ENCODE peak calls at places on chromosomes 3 and 15, in six cellular contexts. U, K, S, R, X and D are unnamed samples.

GRCh38 chr15:98906712-98907083 is 100.9 kb downstream of the PGPEP1L start:
- DNase-seq in S (no peak), X (no peak), R (no peak), U (no peak), K (no peak), D (no peak)

GRCh38 chr3:142609136-142609535 is 12.9 kb downstream of the PLS1 start:
- DNase-seq in X (no peak), U (no peak), K (no peak), R (no peak), S (no peak), D (no peak)

GRCh38 chr15:68797157-68797556 is 23.5 kb downstream of the ANP32A start:
- DNase-seq in U (no peak), K (no peak), R (no peak), X (no peak), S (no peak), D (no peak)

GRCh38 chr3:24838533-24838932 is 343.9 kb upstream of the THRB start:
- DNase-seq in S (no peak), X (no peak), U (no peak), R (no peak), K (no peak), D (no peak)

GRCh38 chr3:176872771-176873209 is 324.5 kb downstream of the TBL1XR1 start:
- DNase-seq in S (no peak), R (peak; percentile 7), K (peak; percentile 28), U (peak; percentile 50), X (no peak), D (peak; percentile 50)

GRCh38 chr3:79724206-79724605 is 43.6 kb downstream of the ROBO1 start:
- DNase-seq in U (no peak), X (no peak), R (no peak), S (no peak), K (no peak), D (no peak)

GRCh38 chr3:46396129-46396528 is 10.7 kb downstream of the CCR5AS start:
- DNase-seq in R (no peak), S (no peak), X (no peak), K (no peak), U (no peak), D (no peak)

GRCh38 chr3:30680789-30681188 is 74.4 kb downstream of the TGFBR2 start:
- DNase-seq in U (no peak), S (no peak), R (no peak), X (no peak), K (no peak), D (no peak)

GRCh38 chr3:187742351-187743171 is 2.7 kb downstream of the BCL6 start:
- DNase-seq in R (no peak), U (no peak), X (no peak), S (no peak), K (no peak), D (peak; percentile 39)

GRCh38 chr3:128932516-128933212 is 53.2 kb downstream of the ACAD9 start:
- DNase-seq in K (no peak), U (no peak), S (no peak), X (no peak), R (no peak), D (no peak)

GRCh38 chr3:72114773-72115172 is 329.8 kb upstream of the PROK2 start:
- DNase-seq in S (no peak), X (no peak), U (no peak), K (no peak), R (no peak), D (no peak)

GRCh38 chr3:46946856-46947544 is 29.5 kb downstream of the CCDC12 start:
- DNase-seq in S (no peak), U (peak; percentile 32), X (no peak), K (peak; percentile 52), R (peak; percentile 12), D (peak; percentile 67)

GRCh38 chr15:32979710-32980109 is 214.8 kb downstream of the FMN1 start:
- DNase-seq in X (no peak), R (no peak), K (no peak), S (no peak), U (no peak), D (no peak)

GRCh38 chr3:62329970-62330369 is 43.4 kb downstream of the FEZF2 start:
- DNase-seq in X (no peak), S (no peak), K (no peak), R (no peak), U (no peak), D (no peak)

GRCh38 chr3:186783070-186783730 is at the start of gene EIF4A2:
- DNase-seq in S (peak; percentile 80), K (peak; percentile 83), X (peak; percentile 93), R (peak; percentile 86), U (peak; percentile 91), D (peak; percentile 92)

GRCh38 chr3:55481067-55481917 is 5.8 kb downstream of the WNT5A start:
- DNase-seq in X (no peak), U (no peak), R (no peak), K (no peak), S (no peak), D (no peak)

GRCh38 chr15:45496658-45497057 is 25.9 kb downstream of the SLC30A4 start:
- DNase-seq in U (no peak), R (no peak), X (no peak), S (no peak), K (no peak), D (no peak)

GRCh38 chr3:171248426-171249115 is 211.6 kb downstream of the TNIK start:
- DNase-seq in S (no peak), R (no peak), K (no peak), X (no peak), U (peak; percentile 28), D (no peak)

GRCh38 chr15:89112341-89112971 is 24.2 kb downstream of the ABHD2 start:
- DNase-seq in U (no peak), X (no peak), S (no peak), R (no peak), K (no peak), D (peak; percentile 76)

GRCh38 chr3:194187543-194187942 is 51.6 kb downstream of the HES1 start:
- DNase-seq in R (no peak), U (no peak), S (no peak), X (no peak), K (no peak), D (no peak)

GRCh38 chr3:46982581-46982980 is 3.1 kb downstream of the NBEAL2 start:
- DNase-seq in S (no peak), K (no peak), U (no peak), R (no peak), X (no peak), D (no peak)

GRCh38 chr15:89108865-89109660 is 20.8 kb downstream of the ABHD2 start:
- DNase-seq in S (no peak), U (no peak), K (no peak), X (no peak), R (no peak), D (no peak)

GRCh38 chr15:70526974-70527325 is 236.4 kb downstream of the UACA start:
- DNase-seq in K (no peak), R (no peak), U (no peak), X (no peak), S (no peak), D (no peak)

GRCh38 chr3:152235709-152236298 is 32.9 kb upstream of the MBNL1 start:
- DNase-seq in K (no peak), R (no peak), X (no peak), S (no peak), U (no peak), D (no peak)

GRCh38 chr3:173733029-173733652 is 335.6 kb downstream of the NLGN1 start:
- DNase-seq in X (no peak), K (no peak), R (no peak), U (no peak), S (no peak), D (no peak)

GRCh38 chr3:14441240-14441919 is 39.0 kb downstream of the SLC6A6 start:
- DNase-seq in X (no peak), U (no peak), S (no peak), R (no peak), K (no peak), D (no peak)

GRCh38 chr3:150274372-150274771 is 133.7 kb upstream of the TSC22D2 start:
- DNase-seq in X (no peak), R (no peak), S (no peak), K (no peak), U (no peak), D (no peak)

GRCh38 chr3:143783856-143784370 is 64.4 kb downstream of the SLC9A9 start:
- DNase-seq in S (no peak), U (no peak), R (no peak), X (no peak), K (no peak), D (no peak)

GRCh38 chr3:169864270-169864669 is 5.5 kb downstream of the LRRC31 start:
- DNase-seq in S (no peak), R (no peak), X (no peak), K (no peak), U (no peak), D (no peak)